ENCODE peak calls at places on chromosomes 13 and 19, in six cellular contexts. One of them, this sample, is unnamed.

GRCh38 chr19:892243-892996 is 567 bp downstream of the MED16 start:
- DNase-seq in uterus: no peak
- DNase-seq in WERI-Rb-1: no peak
- DNase-seq in lung: no peak
- DNase-seq in spleen: no peak
- DNase-seq in MCF 10A: no peak
- DNase-seq in this sample: peak; percentile 74

GRCh38 chr19:1884291-1884718 is 991 bp downstream of the ABHD17A start:
- DNase-seq in uterus: no peak
- DNase-seq in WERI-Rb-1: no peak
- DNase-seq in lung: no peak
- DNase-seq in spleen: no peak
- DNase-seq in MCF 10A: no peak
- DNase-seq in this sample: no peak

GRCh38 chr19:34481861-34482379 is 362 bp downstream of the WTIP start:
- DNase-seq in uterus: no peak
- DNase-seq in WERI-Rb-1: no peak
- DNase-seq in lung: no peak
- DNase-seq in spleen: no peak
- DNase-seq in MCF 10A: peak; percentile 30
- DNase-seq in this sample: peak; percentile 56

GRCh38 chr13:42875448-42876269 is 94.3 kb downstream of the FAM216B start:
- DNase-seq in uterus: no peak
- DNase-seq in WERI-Rb-1: no peak
- DNase-seq in lung: no peak
- DNase-seq in spleen: no peak
- DNase-seq in MCF 10A: no peak
- DNase-seq in this sample: peak; percentile 6

GRCh38 chr13:77300176-77301141 is 26.4 kb downstream of the MYCBP2 start:
- DNase-seq in uterus: no peak
- DNase-seq in WERI-Rb-1: no peak
- DNase-seq in lung: no peak
- DNase-seq in spleen: no peak
- DNase-seq in MCF 10A: peak; percentile 65
- DNase-seq in this sample: no peak

GRCh38 chr13:51995677-51996551 is 15.3 kb downstream of the ATP7B start:
- DNase-seq in uterus: no peak
- DNase-seq in WERI-Rb-1: peak; percentile 66
- DNase-seq in lung: peak; percentile 35
- DNase-seq in spleen: no peak
- DNase-seq in MCF 10A: peak; percentile 23
- DNase-seq in this sample: no peak

GRCh38 chr13:35789335-35790166 is 313.1 kb upstream of the MAB21L1 start:
- DNase-seq in uterus: no peak
- DNase-seq in WERI-Rb-1: no peak
- DNase-seq in lung: no peak
- DNase-seq in spleen: no peak
- DNase-seq in MCF 10A: peak; percentile 40
- DNase-seq in this sample: peak; percentile 25

GRCh38 chr19:1130801-1131717 is 27.3 kb downstream of the GPX4 start:
- DNase-seq in uterus: no peak
- DNase-seq in WERI-Rb-1: no peak
- DNase-seq in lung: no peak
- DNase-seq in spleen: peak; percentile 90
- DNase-seq in MCF 10A: no peak
- DNase-seq in this sample: peak; percentile 69

GRCh38 chr19:45355402-45355801 is 14.9 kb downstream of the KLC3 start:
- DNase-seq in uterus: no peak
- DNase-seq in WERI-Rb-1: no peak
- DNase-seq in lung: no peak
- DNase-seq in spleen: no peak
- DNase-seq in MCF 10A: no peak
- DNase-seq in this sample: no peak

GRCh38 chr13:43077446-43077845 is 54.1 kb downstream of the DNAJC15 start:
- DNase-seq in uterus: no peak
- DNase-seq in WERI-Rb-1: no peak
- DNase-seq in lung: no peak
- DNase-seq in spleen: no peak
- DNase-seq in MCF 10A: no peak
- DNase-seq in this sample: no peak

GRCh38 chr13:44259045-44260042 is 114.3 kb upstream of the SERP2 start:
- DNase-seq in uterus: no peak
- DNase-seq in WERI-Rb-1: no peak
- DNase-seq in lung: peak; percentile 60
- DNase-seq in spleen: no peak
- DNase-seq in MCF 10A: peak; percentile 38
- DNase-seq in this sample: peak; percentile 57

GRCh38 chr19:36340786-36341386 is 38.1 kb downstream of the ZFP14 start:
- DNase-seq in uterus: no peak
- DNase-seq in WERI-Rb-1: no peak
- DNase-seq in lung: no peak
- DNase-seq in spleen: no peak
- DNase-seq in MCF 10A: no peak
- DNase-seq in this sample: no peak

GRCh38 chr19:32676186-32676894 is 692 bp downstream of the RGS9BP start:
- DNase-seq in uterus: peak; percentile 23
- DNase-seq in WERI-Rb-1: peak; percentile 21
- DNase-seq in lung: no peak
- DNase-seq in spleen: peak; percentile 86
- DNase-seq in MCF 10A: no peak
- DNase-seq in this sample: peak; percentile 53

GRCh38 chr13:26600345-26600761 is 42.9 kb downstream of the WASF3 start:
- DNase-seq in uterus: peak; percentile 15
- DNase-seq in WERI-Rb-1: peak; percentile 38
- DNase-seq in lung: no peak
- DNase-seq in spleen: no peak
- DNase-seq in MCF 10A: no peak
- DNase-seq in this sample: no peak

GRCh38 chr13:97142452-97142851 is 79.7 kb upstream of the MBNL2 start:
- DNase-seq in uterus: no peak
- DNase-seq in WERI-Rb-1: no peak
- DNase-seq in lung: no peak
- DNase-seq in spleen: no peak
- DNase-seq in MCF 10A: no peak
- DNase-seq in this sample: no peak

GRCh38 chr19:1304197-1304924 is 18.7 kb downstream of the EFNA2 start:
- DNase-seq in uterus: no peak
- DNase-seq in WERI-Rb-1: no peak
- DNase-seq in lung: no peak
- DNase-seq in spleen: peak; percentile 62
- DNase-seq in MCF 10A: no peak
- DNase-seq in this sample: no peak

GRCh38 chr13:23268441-23268840 is 87.7 kb downstream of the SGCG start:
- DNase-seq in uterus: no peak
- DNase-seq in WERI-Rb-1: no peak
- DNase-seq in lung: no peak
- DNase-seq in spleen: no peak
- DNase-seq in MCF 10A: no peak
- DNase-seq in this sample: peak; percentile 15

GRCh38 chr13:73625562-73626339 is 508.5 kb downstream of the KLF12 start:
- DNase-seq in uterus: no peak
- DNase-seq in WERI-Rb-1: no peak
- DNase-seq in lung: no peak
- DNase-seq in spleen: no peak
- DNase-seq in MCF 10A: no peak
- DNase-seq in this sample: no peak

GRCh38 chr19:33387351-33388230 is 14.1 kb downstream of the CEBPG start:
- DNase-seq in uterus: no peak
- DNase-seq in WERI-Rb-1: no peak
- DNase-seq in lung: no peak
- DNase-seq in spleen: no peak
- DNase-seq in MCF 10A: no peak
- DNase-seq in this sample: no peak

GRCh38 chr19:29031216-29031615 is 181.7 kb downstream of the UQCRFS1 start:
- DNase-seq in uterus: no peak
- DNase-seq in WERI-Rb-1: no peak
- DNase-seq in lung: no peak
- DNase-seq in spleen: no peak
- DNase-seq in MCF 10A: no peak
- DNase-seq in this sample: no peak

GRCh38 chr13:88483202-88483601 is 812.0 kb downstream of the SLITRK5 start:
- DNase-seq in uterus: no peak
- DNase-seq in WERI-Rb-1: no peak
- DNase-seq in lung: no peak
- DNase-seq in spleen: no peak
- DNase-seq in MCF 10A: no peak
- DNase-seq in this sample: no peak

GRCh38 chr19:29927944-29928669 is 13.9 kb upstream of the URI1 start:
- DNase-seq in uterus: no peak
- DNase-seq in WERI-Rb-1: no peak
- DNase-seq in lung: no peak
- DNase-seq in spleen: no peak
- DNase-seq in MCF 10A: no peak
- DNase-seq in this sample: peak; percentile 52

GRCh38 chr13:40132249-40132648 is 476.8 kb downstream of the COG6 start:
- DNase-seq in uterus: no peak
- DNase-seq in WERI-Rb-1: no peak
- DNase-seq in lung: no peak
- DNase-seq in spleen: no peak
- DNase-seq in MCF 10A: no peak
- DNase-seq in this sample: no peak

GRCh38 chr13:50587839-50588373 is 255.6 kb downstream of the DLEU7 start:
- DNase-seq in uterus: no peak
- DNase-seq in WERI-Rb-1: no peak
- DNase-seq in lung: no peak
- DNase-seq in spleen: no peak
- DNase-seq in MCF 10A: no peak
- DNase-seq in this sample: no peak

GRCh38 chr13:60329221-60329983 is 67.6 kb upstream of the TDRD3 start:
- DNase-seq in uterus: no peak
- DNase-seq in WERI-Rb-1: peak; percentile 26
- DNase-seq in lung: peak; percentile 32
- DNase-seq in spleen: no peak
- DNase-seq in MCF 10A: peak; percentile 53
- DNase-seq in this sample: peak; percentile 51

GRCh38 chr13:19155321-19155861 is 26.2 kb downstream of the TUBA3C start:
- DNase-seq in uterus: no peak
- DNase-seq in WERI-Rb-1: no peak
- DNase-seq in lung: no peak
- DNase-seq in spleen: no peak
- DNase-seq in MCF 10A: no peak
- DNase-seq in this sample: no peak

GRCh38 chr19:55304279-55304978 is 20.6 kb downstream of the BRSK1 start:
- DNase-seq in uterus: no peak
- DNase-seq in WERI-Rb-1: peak; percentile 67
- DNase-seq in lung: no peak
- DNase-seq in spleen: no peak
- DNase-seq in MCF 10A: peak; percentile 68
- DNase-seq in this sample: peak; percentile 78

GRCh38 chr19:41397086-41398041 is at the start of the genes BCKDHA and EXOSC5:
- DNase-seq in uterus: peak; percentile 99
- DNase-seq in WERI-Rb-1: peak; percentile 99
- DNase-seq in lung: peak; percentile 99
- DNase-seq in spleen: peak; percentile 99
- DNase-seq in MCF 10A: peak; percentile 100
- DNase-seq in this sample: peak; percentile 97
- TF ChIP-seq CTCF in uterus: peak; percentile 27
- TF ChIP-seq CTCF in WERI-Rb-1: no peak
- TF ChIP-seq CTCF in lung: no peak
- TF ChIP-seq CTCF in spleen: no peak
- TF ChIP-seq CTCF in MCF 10A: no peak
- TF ChIP-seq CTCF in this sample: no peak

GRCh38 chr13:90365130-90365529 is 982.4 kb upstream of the MIR17HG start:
- DNase-seq in uterus: no peak
- DNase-seq in WERI-Rb-1: no peak
- DNase-seq in lung: no peak
- DNase-seq in spleen: no peak
- DNase-seq in MCF 10A: peak; percentile 11
- DNase-seq in this sample: no peak
- TF ChIP-seq CTCF in uterus: no peak
- TF ChIP-seq CTCF in WERI-Rb-1: no peak
- TF ChIP-seq CTCF in lung: no peak
- TF ChIP-seq CTCF in spleen: no peak
- TF ChIP-seq CTCF in MCF 10A: peak; percentile 29
- TF ChIP-seq CTCF in this sample: no peak

GRCh38 chr19:17719730-17720486 is 628 bp downstream of the MAP1S start:
- DNase-seq in uterus: no peak
- DNase-seq in WERI-Rb-1: no peak
- DNase-seq in lung: peak; percentile 57
- DNase-seq in spleen: peak; percentile 85
- DNase-seq in MCF 10A: peak; percentile 77
- DNase-seq in this sample: no peak

GRCh38 chr19:17718467-17718987 is 753 bp upstream of the MAP1S start:
- DNase-seq in uterus: no peak
- DNase-seq in WERI-Rb-1: peak; percentile 43
- DNase-seq in lung: no peak
- DNase-seq in spleen: no peak
- DNase-seq in MCF 10A: no peak
- DNase-seq in this sample: no peak

GRCh38 chr19:17718988-17719711 is at the start of gene MAP1S:
- DNase-seq in uterus: peak; percentile 59
- DNase-seq in WERI-Rb-1: peak; percentile 83
- DNase-seq in lung: peak; percentile 56
- DNase-seq in spleen: peak; percentile 91
- DNase-seq in MCF 10A: peak; percentile 48
- DNase-seq in this sample: peak; percentile 96

GRCh38 chr19:17720487-17720839 is 1.2 kb downstream of the MAP1S start:
- DNase-seq in uterus: no peak
- DNase-seq in WERI-Rb-1: no peak
- DNase-seq in lung: no peak
- DNase-seq in spleen: no peak
- DNase-seq in MCF 10A: no peak
- DNase-seq in this sample: no peak

GRCh38 chr19:17716309-17716929 is 2.9 kb upstream of the MAP1S start:
- DNase-seq in uterus: no peak
- DNase-seq in WERI-Rb-1: no peak
- DNase-seq in lung: no peak
- DNase-seq in spleen: no peak
- DNase-seq in MCF 10A: no peak
- DNase-seq in this sample: no peak
- TF ChIP-seq CTCF in uterus: no peak
- TF ChIP-seq CTCF in WERI-Rb-1: no peak
- TF ChIP-seq CTCF in lung: no peak
- TF ChIP-seq CTCF in spleen: no peak
- TF ChIP-seq CTCF in MCF 10A: no peak
- TF ChIP-seq CTCF in this sample: no peak

DNA sequence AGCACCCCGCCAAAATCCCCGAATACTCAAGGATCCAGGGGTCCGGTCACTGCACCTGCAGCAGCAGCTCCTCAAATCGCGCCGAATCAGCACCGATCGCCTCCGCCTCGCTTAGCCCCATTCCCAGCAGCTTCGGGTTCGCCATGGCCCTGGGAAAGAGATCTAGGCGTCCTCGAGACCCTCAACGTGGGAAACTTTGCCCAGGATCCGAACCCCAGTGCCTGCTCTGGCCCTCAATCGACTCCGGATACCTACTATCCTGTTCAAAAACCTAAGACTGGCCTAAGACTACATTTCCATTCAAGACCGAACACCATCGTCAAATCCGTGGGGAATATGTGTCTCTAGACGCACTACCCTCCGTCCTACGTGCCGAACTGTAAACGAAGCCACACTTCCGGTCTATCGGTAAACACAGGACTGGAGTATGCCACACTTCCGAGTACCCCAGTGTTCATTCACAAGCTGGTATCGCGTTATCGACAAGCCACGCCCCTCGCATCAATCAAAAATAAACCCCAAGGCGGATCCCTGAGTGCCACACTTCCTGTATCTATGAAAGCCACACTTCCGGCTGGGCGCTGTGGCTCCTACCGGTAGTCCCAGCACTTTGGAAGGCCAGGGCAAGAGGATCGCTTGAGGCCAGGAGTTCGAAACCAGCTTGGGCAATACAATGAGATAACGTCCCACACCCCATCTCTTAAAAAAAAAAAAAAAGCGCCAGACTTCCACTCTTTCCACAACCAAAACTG is at the start of gene PIH1D1:
- DNase-seq in uterus: peak; percentile 96
- DNase-seq in WERI-Rb-1: peak; percentile 97
- DNase-seq in lung: peak; percentile 98
- DNase-seq in spleen: peak; percentile 96
- DNase-seq in MCF 10A: peak; percentile 100
- DNase-seq in this sample: peak; percentile 90
- TF ChIP-seq CTCF in uterus: no peak
- TF ChIP-seq CTCF in WERI-Rb-1: no peak
- TF ChIP-seq CTCF in lung: no peak
- TF ChIP-seq CTCF in spleen: peak; percentile 45
- TF ChIP-seq CTCF in MCF 10A: no peak
- TF ChIP-seq CTCF in this sample: no peak